ENCODE peak calls at places on chromosome 1, in four cellular contexts. I, V, O and Y are unnamed samples.

GRCh38 chr1:196001188-196001587 is 607.1 kb downstream of the KCNT2 start:
- DNase-seq in V (no peak), O (no peak), I (no peak), Y (no peak)

GRCh38 chr1:60828944-60829343 is 253.4 kb upstream of the NFIA start:
- DNase-seq in I (no peak), V (peak; percentile 66), O (no peak), Y (no peak)

GRCh38 chr1:234842726-234843641 is 233.0 kb upstream of the IRF2BP2 start:
- DNase-seq in I (no peak), O (no peak), V (no peak), Y (peak; percentile 71)

GRCh38 chr1:92123868-92124267 is 43.7 kb downstream of the BTBD8 start:
- DNase-seq in V (no peak), O (no peak), I (no peak), Y (no peak)

GRCh38 chr1:183296782-183297181 is 110.7 kb downstream of the LAMC2 start:
- DNase-seq in I (no peak), V (no peak), O (no peak), Y (no peak)

GRCh38 chr1:51671527-51672325 is 54.8 kb downstream of the OSBPL9 start:
- DNase-seq in O (no peak), V (no peak), I (no peak), Y (no peak)

GRCh38 chr1:215992620-215993019 is 425.5 kb downstream of the KCTD3 start:
- DNase-seq in V (no peak), O (no peak), I (no peak), Y (no peak)

GRCh38 chr1:177256153-177256814 is 85.5 kb downstream of the BRINP2 start:
- DNase-seq in I (peak; percentile 77), O (no peak), V (peak; percentile 70), Y (peak; percentile 52)

GRCh38 chr1:161267332-161267731 is 8.8 kb downstream of the PCP4L1 start:
- DNase-seq in I (no peak), V (no peak), O (no peak), Y (no peak)

GRCh38 chr1:223363057-223363855 is 720 bp downstream of the SUSD4 start:
- DNase-seq in O (no peak), I (no peak), V (no peak), Y (peak; percentile 59)

GRCh38 chr1:184556665-184557064 is 169.8 kb downstream of the C1orf21 start:
- DNase-seq in O (no peak), I (no peak), V (no peak), Y (no peak)

GRCh38 chr1:109805486-109806180 is 41.9 kb upstream of the EPS8L3 start:
- DNase-seq in I (no peak), O (no peak), V (peak; percentile 13), Y (no peak)

GRCh38 chr1:51745304-51745570 is 128.3 kb downstream of the OSBPL9 start:
- DNase-seq in O (no peak), I (no peak), V (no peak), Y (no peak)

GRCh38 chr1:194843077-194843476 is 1656.7 kb upstream of the B3GALT2 start:
- DNase-seq in I (no peak), V (no peak), O (no peak), Y (no peak)

GRCh38 chr1:229570891-229571516 is 12.5 kb upstream of the ABCB10 start:
- DNase-seq in V (no peak), I (no peak), O (no peak), Y (no peak)

GRCh38 chr1:54287821-54288220 is 87.9 kb downstream of the MRPL37 start:
- DNase-seq in V (no peak), O (peak; percentile 36), I (no peak), Y (no peak)

GRCh38 chr1:224939844-224940425 is 10.5 kb downstream of the DNAH14 start:
- DNase-seq in O (no peak), V (no peak), I (no peak), Y (no peak)

GRCh38 chr1:29197590-29197924 is 15.9 kb upstream of the SRSF4 start:
- DNase-seq in I (peak; percentile 82), V (peak; percentile 65), O (no peak), Y (no peak)

GRCh38 chr1:119859647-119860046 is 36.7 kb downstream of the ADAM30 start:
- DNase-seq in I (peak; percentile 33), O (no peak), V (no peak), Y (no peak)

GRCh38 chr1:230537456-230537855 is 104.8 kb upstream of the COG2 start:
- DNase-seq in I (no peak), V (no peak), O (no peak), Y (no peak)

GRCh38 chr1:154324669-154325582 is at the start of gene ATP8B2:
- DNase-seq in I (peak; percentile 69), O (peak; percentile 31), V (peak; percentile 77), Y (peak; percentile 68)

GRCh38 chr1:203771901-203772301 is 6.9 kb downstream of the LAX1 start:
- DNase-seq in O (no peak), I (no peak), V (no peak), Y (no peak)

GRCh38 chr1:69930396-69930795 is 275.0 kb downstream of the LRRC40 start:
- DNase-seq in O (no peak), V (no peak), I (no peak), Y (no peak)

GRCh38 chr1:86155807-86156561 is 588 bp downstream of the COL24A1 start:
- DNase-seq in O (no peak), I (no peak), V (peak; percentile 45), Y (peak; percentile 32)

GRCh38 chr1:155940993-155941844 is at the start of gene RXFP4:
- DNase-seq in I (peak; percentile 88), O (no peak), V (no peak), Y (no peak)

GRCh38 chr1:220876511-220877347 is 2.5 kb upstream of the HLX start:
- DNase-seq in V (no peak), I (no peak), O (no peak), Y (no peak)

GRCh38 chr1:116697892-116698595 is 30.5 kb upstream of the IGSF3 start:
- DNase-seq in V (no peak), I (no peak), O (no peak), Y (no peak)

GRCh38 chr1:192342842-192343241 is 26.1 kb downstream of the RGS21 start:
- DNase-seq in I (no peak), V (no peak), O (no peak), Y (no peak)

GRCh38 chr1:244102051-244102450 is 51.0 kb downstream of the ZBTB18 start:
- DNase-seq in I (no peak), V (no peak), O (no peak), Y (no peak)

GRCh38 chr1:97630968-97631367 is 289.9 kb downstream of the DPYD start:
- DNase-seq in V (no peak), I (peak; percentile 3), O (no peak), Y (peak; percentile 11)

GRCh38 chr1:29523531-29523930 is 287.2 kb downstream of the PTPRU start:
- DNase-seq in I (no peak), V (peak; percentile 7), O (no peak), Y (no peak)

GRCh38 chr1:16236091-16236494 is 890 bp downstream of the CPLANE2 start:
- DNase-seq in O (no peak), I (peak; percentile 68), V (peak; percentile 69), Y (no peak)

GRCh38 chr1:165697881-165698842 is at the start of gene ALDH9A1:
- DNase-seq in I (peak; percentile 72), O (no peak), V (peak; percentile 94), Y (peak; percentile 94)

GRCh38 chr1:112902221-112902620 is 53.8 kb downstream of the SLC16A1 start:
- DNase-seq in I (no peak), V (no peak), O (no peak), Y (no peak)

GRCh38 chr1:177334276-177334675 is 163.5 kb downstream of the BRINP2 start:
- DNase-seq in I (no peak), O (no peak), V (no peak), Y (no peak)

GRCh38 chr1:178450871-178451270 is 45.9 kb downstream of the CLEC20A start:
- DNase-seq in O (no peak), V (no peak), I (no peak), Y (no peak)

GRCh38 chr1:64029037-64029436 is 174.4 kb upstream of the UBE2U start:
- DNase-seq in O (no peak), V (no peak), I (no peak), Y (no peak)

GRCh38 chr1:151145158-151146071 is 1.0 kb downstream of the SEMA6C start:
- DNase-seq in I (peak; percentile 20), O (no peak), V (no peak), Y (peak; percentile 44)
- H3K27ac ChIP-seq in I (no peak overlapping the region), O (peak overlapping the region; percentile 23), V (peak overlapping the region; percentile 17), Y (peak overlapping the region; percentile 92)

GRCh38 chr1:199688774-199689173 is 338.7 kb upstream of the NR5A2 start:
- DNase-seq in O (no peak), V (no peak), I (no peak), Y (no peak)
- H3K27me3 ChIP-seq in O (no peaks in the 10 kb centered on the region), V (no peaks in the 10 kb centered on the region), I (no peaks in the 10 kb centered on the region), Y (peaks cover 32% of the 10 kb centered on the region)

GRCh38 chr1:85091647-85092295 is 43.5 kb upstream of the MCOLN3 start:
- DNase-seq in O (no peak), I (no peak), V (no peak), Y (no peak)
- H3K27ac ChIP-seq in O (no peak overlapping the region), I (no peak overlapping the region), V (no peak overlapping the region), Y (no peak overlapping the region)

GRCh38 chr1:41366428-41367101 is 5.3 kb downstream of the FOXO6 start:
- DNase-seq in I (peak; percentile 17), O (no peak), V (no peak), Y (no peak)
- H3K27me3 ChIP-seq in I (peaks cover 10% of the 10 kb centered on the region), O (no peaks in the 10 kb centered on the region), V (no peaks in the 10 kb centered on the region), Y (peaks cover 29% of the 10 kb centered on the region)

GRCh38 chr1:47761201-47761930 is 235.8 kb downstream of the TRABD2B start:
- DNase-seq in O (no peak), V (no peak), I (no peak), Y (no peak)
- H3K27ac ChIP-seq in O (peak overlapping the region; percentile 33), V (no peak overlapping the region), I (no peak overlapping the region), Y (no peak overlapping the region)

GRCh38 chr1:3154081-3154795 is 85.2 kb downstream of the PRDM16 start:
- DNase-seq in I (no peak), V (no peak), O (no peak), Y (no peak)

GRCh38 chr1:3149277-3149676 is 80.3 kb downstream of the PRDM16 start:
- DNase-seq in V (no peak), O (no peak), I (no peak), Y (no peak)

GRCh38 chr1:3151456-3151855 is 82.5 kb downstream of the PRDM16 start:
- DNase-seq in V (no peak), I (no peak), O (no peak), Y (no peak)

GRCh38 chr1:3153197-3153596 is 84.2 kb downstream of the PRDM16 start:
- DNase-seq in I (no peak), V (no peak), O (no peak), Y (no peak)

DNA sequence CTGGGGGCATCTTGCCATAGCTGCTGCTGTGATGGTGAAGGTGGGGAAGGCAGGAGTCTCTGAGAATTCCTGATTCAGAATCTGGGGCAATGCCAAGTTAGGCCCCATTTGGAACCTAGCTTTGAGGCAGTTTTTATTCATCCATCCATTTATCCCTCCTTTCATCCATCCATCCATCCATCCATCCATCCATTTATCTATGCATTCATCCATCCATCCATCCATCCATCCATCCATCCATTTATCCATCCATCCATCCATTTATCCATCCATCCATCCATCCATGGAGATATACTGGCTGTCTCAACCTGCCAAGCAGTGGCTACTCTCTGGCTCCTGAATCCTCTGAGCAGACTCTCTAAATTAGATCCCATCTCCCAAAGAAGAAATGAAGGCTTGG is 83.1 kb downstream of the PRDM16 start:
- DNase-seq in V (no peak), I (no peak), O (no peak), Y (no peak)
- H3K27me3 ChIP-seq in V (no peaks in the 10 kb centered on the region), I (peaks cover 2% of the 10 kb centered on the region), O (no peaks in the 10 kb centered on the region), Y (peaks cover 37% of the 10 kb centered on the region)

GRCh38 chr1:30761312-30762151 is 4.0 kb upstream of the LAPTM5 start:
- DNase-seq in I (no peak), O (no peak), V (no peak), Y (no peak)
- H3K27ac ChIP-seq in I (no peak overlapping the region), O (no peak overlapping the region), V (no peak overlapping the region), Y (no peak overlapping the region)